ENCODE peak calls at places on chromosomes 1 and 21, in six cellular contexts. One of them, this sample, is unnamed.
A peak's percentile ranks its signal among the peaks of the same experiment; 100 is the strongest.

GRCh38 chr1:1315435-1315901 is 7.1 kb downstream of the PUSL1 start:
- DNase-seq in choroid plexus epithelial cell: no peak
- DNase-seq in activated CD4-positive, alpha-beta T cell treated with anti-CD3 and anti-CD28 coated beads, Interleukin-2, amount 50 U/mL, for 1 hour: no peak
- DNase-seq in NCI-H69: no peak
- DNase-seq in HEK293T: no peak
- DNase-seq in skeletal muscle cell: no peak
- DNase-seq in this sample: no peak

GRCh38 chr1:83029916-83030315 is 969.0 kb downstream of the TTLL7 start:
- DNase-seq in NCI-H69: no peak
- DNase-seq in skeletal muscle cell: peak; percentile 34
- DNase-seq in activated CD4-positive, alpha-beta T cell treated with anti-CD3 and anti-CD28 coated beads, Interleukin-2, amount 50 U/mL, for 1 hour: no peak
- DNase-seq in choroid plexus epithelial cell: peak; percentile 74
- DNase-seq in HEK293T: no peak
- DNase-seq in this sample: no peak

GRCh38 chr1:39690943-39691382 is 270 bp downstream of the HPCAL4 start:
- DNase-seq in skeletal muscle cell: no peak
- DNase-seq in HEK293T: no peak
- DNase-seq in choroid plexus epithelial cell: no peak
- DNase-seq in NCI-H69: no peak
- DNase-seq in activated CD4-positive, alpha-beta T cell treated with anti-CD3 and anti-CD28 coated beads, Interleukin-2, amount 50 U/mL, for 1 hour: peak; percentile 14
- DNase-seq in this sample: no peak

GRCh38 chr1:214445846-214446614 is 105.4 kb downstream of the PTPN14 start:
- DNase-seq in activated CD4-positive, alpha-beta T cell treated with anti-CD3 and anti-CD28 coated beads, Interleukin-2, amount 50 U/mL, for 1 hour: no peak
- DNase-seq in skeletal muscle cell: peak; percentile 89
- DNase-seq in choroid plexus epithelial cell: peak; percentile 66
- DNase-seq in HEK293T: no peak
- DNase-seq in NCI-H69: peak; percentile 77
- DNase-seq in this sample: no peak

GRCh38 chr1:168139070-168139469 is 2.3 kb upstream of the GPR161 start:
- DNase-seq in NCI-H69: no peak
- DNase-seq in skeletal muscle cell: no peak
- DNase-seq in activated CD4-positive, alpha-beta T cell treated with anti-CD3 and anti-CD28 coated beads, Interleukin-2, amount 50 U/mL, for 1 hour: no peak
- DNase-seq in choroid plexus epithelial cell: no peak
- DNase-seq in HEK293T: no peak
- DNase-seq in this sample: no peak

GRCh38 chr1:222914861-222915632 is 100.2 kb downstream of the DISP1 start:
- DNase-seq in activated CD4-positive, alpha-beta T cell treated with anti-CD3 and anti-CD28 coated beads, Interleukin-2, amount 50 U/mL, for 1 hour: no peak
- DNase-seq in HEK293T: no peak
- DNase-seq in choroid plexus epithelial cell: peak; percentile 86
- DNase-seq in NCI-H69: no peak
- DNase-seq in skeletal muscle cell: peak; percentile 91
- DNase-seq in this sample: no peak

GRCh38 chr1:2799811-2800663 is 1.5 kb downstream of the TTC34 start:
- DNase-seq in NCI-H69: no peak
- DNase-seq in HEK293T: no peak
- DNase-seq in choroid plexus epithelial cell: no peak
- DNase-seq in activated CD4-positive, alpha-beta T cell treated with anti-CD3 and anti-CD28 coated beads, Interleukin-2, amount 50 U/mL, for 1 hour: no peak
- DNase-seq in skeletal muscle cell: no peak
- DNase-seq in this sample: no peak

GRCh38 chr1:115251856-115252255 is 86.2 kb downstream of the NGF start:
- DNase-seq in HEK293T: no peak
- DNase-seq in activated CD4-positive, alpha-beta T cell treated with anti-CD3 and anti-CD28 coated beads, Interleukin-2, amount 50 U/mL, for 1 hour: no peak
- DNase-seq in skeletal muscle cell: peak; percentile 79
- DNase-seq in NCI-H69: no peak
- DNase-seq in choroid plexus epithelial cell: peak; percentile 95
- DNase-seq in this sample: no peak

GRCh38 chr1:69787151-69787550 is 219.4 kb downstream of the LRRC7 start:
- DNase-seq in HEK293T: no peak
- DNase-seq in NCI-H69: peak; percentile 1
- DNase-seq in activated CD4-positive, alpha-beta T cell treated with anti-CD3 and anti-CD28 coated beads, Interleukin-2, amount 50 U/mL, for 1 hour: no peak
- DNase-seq in choroid plexus epithelial cell: no peak
- DNase-seq in skeletal muscle cell: no peak
- DNase-seq in this sample: no peak

GRCh38 chr1:117709398-117709797 is 103.5 kb downstream of the TENT5C start:
- DNase-seq in HEK293T: no peak
- DNase-seq in skeletal muscle cell: no peak
- DNase-seq in choroid plexus epithelial cell: no peak
- DNase-seq in activated CD4-positive, alpha-beta T cell treated with anti-CD3 and anti-CD28 coated beads, Interleukin-2, amount 50 U/mL, for 1 hour: no peak
- DNase-seq in NCI-H69: no peak
- DNase-seq in this sample: no peak

GRCh38 chr1:12442217-12442616 is 175.8 kb downstream of the DHRS3 start:
- DNase-seq in choroid plexus epithelial cell: no peak
- DNase-seq in HEK293T: no peak
- DNase-seq in skeletal muscle cell: no peak
- DNase-seq in NCI-H69: no peak
- DNase-seq in activated CD4-positive, alpha-beta T cell treated with anti-CD3 and anti-CD28 coated beads, Interleukin-2, amount 50 U/mL, for 1 hour: no peak
- DNase-seq in this sample: no peak

GRCh38 chr1:224753491-224753890 is 137.4 kb downstream of the CNIH3 start:
- DNase-seq in HEK293T: no peak
- DNase-seq in skeletal muscle cell: no peak
- DNase-seq in choroid plexus epithelial cell: no peak
- DNase-seq in activated CD4-positive, alpha-beta T cell treated with anti-CD3 and anti-CD28 coated beads, Interleukin-2, amount 50 U/mL, for 1 hour: no peak
- DNase-seq in NCI-H69: no peak
- DNase-seq in this sample: no peak

GRCh38 chr1:201364808-201365105 is 12.7 kb downstream of the TNNT2 start:
- DNase-seq in skeletal muscle cell: no peak
- DNase-seq in NCI-H69: no peak
- DNase-seq in choroid plexus epithelial cell: no peak
- DNase-seq in HEK293T: no peak
- DNase-seq in activated CD4-positive, alpha-beta T cell treated with anti-CD3 and anti-CD28 coated beads, Interleukin-2, amount 50 U/mL, for 1 hour: no peak
- DNase-seq in this sample: no peak

GRCh38 chr21:37292946-37293345 is 25.8 kb upstream of the VPS26C start:
- DNase-seq in skeletal muscle cell: no peak
- DNase-seq in choroid plexus epithelial cell: peak; percentile 58
- DNase-seq in NCI-H69: no peak
- DNase-seq in activated CD4-positive, alpha-beta T cell treated with anti-CD3 and anti-CD28 coated beads, Interleukin-2, amount 50 U/mL, for 1 hour: no peak
- DNase-seq in HEK293T: no peak
- DNase-seq in this sample: no peak

GRCh38 chr1:229024528-229025119 is 246.3 kb upstream of the RAB4A start:
- DNase-seq in skeletal muscle cell: peak; percentile 64
- DNase-seq in choroid plexus epithelial cell: peak; percentile 89
- DNase-seq in HEK293T: no peak
- DNase-seq in activated CD4-positive, alpha-beta T cell treated with anti-CD3 and anti-CD28 coated beads, Interleukin-2, amount 50 U/mL, for 1 hour: no peak
- DNase-seq in NCI-H69: no peak
- DNase-seq in this sample: no peak

GRCh38 chr1:88784551-88784950 is 100.5 kb downstream of the PKN2 start:
- DNase-seq in activated CD4-positive, alpha-beta T cell treated with anti-CD3 and anti-CD28 coated beads, Interleukin-2, amount 50 U/mL, for 1 hour: no peak
- DNase-seq in choroid plexus epithelial cell: no peak
- DNase-seq in skeletal muscle cell: no peak
- DNase-seq in NCI-H69: no peak
- DNase-seq in HEK293T: no peak
- DNase-seq in this sample: no peak

GRCh38 chr1:76786232-76786631 is 81.0 kb upstream of the ST6GALNAC5 start:
- DNase-seq in HEK293T: no peak
- DNase-seq in activated CD4-positive, alpha-beta T cell treated with anti-CD3 and anti-CD28 coated beads, Interleukin-2, amount 50 U/mL, for 1 hour: no peak
- DNase-seq in choroid plexus epithelial cell: no peak
- DNase-seq in skeletal muscle cell: no peak
- DNase-seq in NCI-H69: peak; percentile 49
- DNase-seq in this sample: no peak

GRCh38 chr1:160354388-160354985 is 11.3 kb downstream of the NCSTN start:
- DNase-seq in activated CD4-positive, alpha-beta T cell treated with anti-CD3 and anti-CD28 coated beads, Interleukin-2, amount 50 U/mL, for 1 hour: no peak
- DNase-seq in NCI-H69: peak; percentile 69
- DNase-seq in HEK293T: peak; percentile 70
- DNase-seq in choroid plexus epithelial cell: peak; percentile 53
- DNase-seq in skeletal muscle cell: no peak
- DNase-seq in this sample: no peak

GRCh38 chr1:70790232-70790923 is 257.2 kb downstream of the PTGER3 start:
- DNase-seq in HEK293T: no peak
- DNase-seq in choroid plexus epithelial cell: no peak
- DNase-seq in skeletal muscle cell: no peak
- DNase-seq in NCI-H69: no peak
- DNase-seq in activated CD4-positive, alpha-beta T cell treated with anti-CD3 and anti-CD28 coated beads, Interleukin-2, amount 50 U/mL, for 1 hour: no peak
- DNase-seq in this sample: no peak

GRCh38 chr1:39407889-39408640 is 83.4 kb upstream of the BMP8A start:
- DNase-seq in activated CD4-positive, alpha-beta T cell treated with anti-CD3 and anti-CD28 coated beads, Interleukin-2, amount 50 U/mL, for 1 hour: no peak
- DNase-seq in HEK293T: no peak
- DNase-seq in skeletal muscle cell: no peak
- DNase-seq in NCI-H69: no peak
- DNase-seq in choroid plexus epithelial cell: no peak
- DNase-seq in this sample: no peak

This sample was measured in type B pancreatic cell.